ENCODE peak calls at places on chromosomes 5 and 9, in four cellular contexts. G is HFFc6, E is hypothalamus, N is nephron progenitor cell. W is an unnamed sample.

GRCh38 chr5:180844432-180844831 is 16.6 kb downstream of the ZFP62 start:
- DNase-seq in E (no peak), N (no peak), G (no peak), W (no peak)

GRCh38 chr9:70395652-70396051 is 18.8 kb downstream of the KLF9 start:
- DNase-seq in E (no peak), N (no peak), G (no peak), W (no peak)

GRCh38 chr5:6905423-6905822 is 192.2 kb downstream of the TENT4A start:
- DNase-seq in N (no peak), E (no peak), G (no peak), W (no peak)

GRCh38 chr5:27458318-27458717 is 419.9 kb upstream of the CDH9 start:
- DNase-seq in E (no peak), N (no peak), G (no peak), W (no peak)

GRCh38 chr5:1789838-1790462 is 9.7 kb downstream of the MRPL36 start:
- DNase-seq in E (no peak), G (peak), N (no peak), W (no peak)

GRCh38 chr5:10364186-10364689 is 10.7 kb downstream of the MARCHF6 start:
- DNase-seq in E (no peak), N (no peak), G (no peak), W (no peak)

GRCh38 chr5:142976861-142977260 is 206.7 kb downstream of the ARHGAP26 start:
- DNase-seq in E (no peak), G (peak), N (no peak), W (no peak)

GRCh38 chr9:120265791-120266190 is 314.2 kb downstream of the CDK5RAP2 start:
- DNase-seq in G (no peak), N (no peak), E (no peak), W (no peak)

GRCh38 chr5:41510176-41510831 is at the start of gene PLCXD3:
- DNase-seq in E (no peak), N (peak), G (no peak), W (no peak)

GRCh38 chr9:76586555-76587314 is 127.8 kb downstream of the GCNT1 start:
- DNase-seq in E (no peak), N (no peak), G (no peak), W (no peak)

GRCh38 chr5:132477784-132478497 is 12.6 kb downstream of the IRF1 start:
- DNase-seq in N (no peak), E (no peak), G (no peak), W (no peak)

GRCh38 chr9:72315510-72316287 is 49.3 kb downstream of the ZFAND5 start:
- DNase-seq in G (no peak), N (peak), E (no peak), W (no peak)

GRCh38 chr5:143395638-143396352 is 7.7 kb downstream of the NR3C1 start:
- DNase-seq in E (no peak), N (no peak), G (no peak), W (no peak)

GRCh38 chr5:7592910-7593309 is 197.0 kb downstream of the ADCY2 start:
- DNase-seq in G (no peak), N (peak), E (no peak), W (no peak)

GRCh38 chr5:77397686-77398300 is 94.3 kb downstream of the WDR41 start:
- DNase-seq in N (no peak), G (no peak), E (no peak), W (no peak)

GRCh38 chr9:4604678-4605095 is 57.4 kb upstream of the PLPP6 start:
- DNase-seq in E (no peak), G (peak), N (peak), W (peak)

GRCh38 chr5:40909233-40909632 is at the start of gene C7:
- DNase-seq in E (no peak), G (no peak), N (no peak), W (no peak)

GRCh38 chr5:30845194-30845593 is 348.3 kb upstream of the CDH6 start:
- DNase-seq in N (no peak), G (no peak), E (no peak), W (no peak)

GRCh38 chr5:158162026-158162425 is 303.1 kb upstream of the CLINT1 start:
- DNase-seq in E (no peak), N (no peak), G (no peak), W (no peak)

GRCh38 chr5:55220433-55221185 is 6.5 kb downstream of the MCIDAS start:
- DNase-seq in G (no peak), N (peak), E (no peak), W (no peak)

GRCh38 chr5:157721159-157721558 is 10.1 kb upstream of the THG1L start:
- DNase-seq in E (no peak), N (no peak), G (no peak), W (no peak)

GRCh38 chr5:176733586-176734262 is 76.6 kb upstream of the UNC5A start:
- DNase-seq in N (no peak), E (no peak), G (no peak), W (peak)

GRCh38 chr5:177087707-177088005 is 941 bp downstream of the FGFR4 start:
- DNase-seq in E (no peak), N (no peak), G (no peak), W (no peak)

GRCh38 chr5:104198156-104198555 is 635.6 kb upstream of the NUDT12 start:
- DNase-seq in G (no peak), E (no peak), N (no peak), W (no peak)

GRCh38 chr5:124923131-124923530 is 176.7 kb upstream of the ZNF608 start:
- DNase-seq in N (no peak), G (no peak), E (peak), W (peak)

GRCh38 chr9:8337834-8338233 is 538.3 kb upstream of the DMAC1 start:
- DNase-seq in G (no peak), N (no peak), E (no peak), W (no peak)

GRCh38 chr5:100909034-100909433 is 6.0 kb upstream of the ST8SIA4 start:
- DNase-seq in E (no peak), G (no peak), N (no peak), W (no peak)

GRCh38 chr5:35656721-35657120 is 39.1 kb downstream of the SPEF2 start:
- DNase-seq in G (peak), E (no peak), N (no peak), W (no peak)

GRCh38 chr5:139710370-139711066 is 62.4 kb downstream of the CXXC5 start:
- DNase-seq in E (peak), N (peak), G (peak), W (no peak)

GRCh38 chr5:139245637-139246335 is 47.6 kb upstream of the SIL1 start:
- DNase-seq in N (no peak), G (no peak), E (no peak), W (no peak)

GRCh38 chr9:83706703-83707517 is 848 bp downstream of the UBQLN1 start:
- DNase-seq in E (peak), N (peak), G (no peak), W (peak)

GRCh38 chr5:57681942-57682341 is 199.3 kb upstream of the ACTBL2 start:
- DNase-seq in N (no peak), G (no peak), E (no peak), W (no peak)

GRCh38 chr9:79603222-79603925 is 31.6 kb downstream of the TLE4 start:
- DNase-seq in E (no peak), G (no peak), N (no peak), W (no peak)

GRCh38 chr9:84387821-84388220 is 47.3 kb upstream of the SLC28A3 start:
- DNase-seq in G (no peak), N (no peak), E (no peak), W (no peak)

GRCh38 chr5:137395011-137395755 is 103.9 kb downstream of the SPOCK1 start:
- DNase-seq in N (no peak), G (peak), E (no peak), W (no peak)

GRCh38 chr5:135551593-135552447 is 16.1 kb upstream of the NEUROG1 start:
- DNase-seq in N (peak), G (peak), E (peak), W (no peak)

GRCh38 chr9:119523508-119523907 is 154.3 kb upstream of the BRINP1 start:
- DNase-seq in G (no peak), E (no peak), N (no peak), W (no peak)